ENCODE peak calls at places on chromosome 14, in ten cellular contexts. One of them, this sample, is unnamed.

GRCh38 chr14:104191409-104191997 is 53.1 kb downstream of the KIF26A start:
- DNase-seq in fibroblast of the aortic adventitia: no peak
- DNase-seq in suprapubic skin: no peak
- DNase-seq in choroid plexus epithelial cell: no peak
- DNase-seq in esophagus squamous epithelium: no peak
- DNase-seq in ovary: no peak
- DNase-seq in BE2C: no peak
- DNase-seq in bronchial epithelial cell: no peak
- DNase-seq in CD8-positive, alpha-beta T cell: no peak
- DNase-seq in HFF-Myc: no peak
- DNase-seq in this sample: no peak

GRCh38 chr14:58760121-58760520 is 122.4 kb downstream of the DACT1 start:
- DNase-seq in fibroblast of the aortic adventitia: no peak
- DNase-seq in suprapubic skin: no peak
- DNase-seq in choroid plexus epithelial cell: no peak
- DNase-seq in esophagus squamous epithelium: no peak
- DNase-seq in ovary: no peak
- DNase-seq in BE2C: no peak
- DNase-seq in bronchial epithelial cell: no peak
- DNase-seq in CD8-positive, alpha-beta T cell: no peak
- DNase-seq in HFF-Myc: no peak
- DNase-seq in this sample: no peak

GRCh38 chr14:85214471-85214870 is 315.5 kb upstream of the FLRT2 start:
- DNase-seq in fibroblast of the aortic adventitia: peak; percentile 11
- DNase-seq in suprapubic skin: no peak
- DNase-seq in choroid plexus epithelial cell: peak; percentile 79
- DNase-seq in esophagus squamous epithelium: no peak
- DNase-seq in ovary: no peak
- DNase-seq in BE2C: no peak
- DNase-seq in bronchial epithelial cell: peak; percentile 79
- DNase-seq in CD8-positive, alpha-beta T cell: no peak
- DNase-seq in HFF-Myc: no peak
- DNase-seq in this sample: peak; percentile 44

GRCh38 chr14:73097421-73097820 is 38.9 kb upstream of the PSEN1 start:
- DNase-seq in fibroblast of the aortic adventitia: no peak
- DNase-seq in suprapubic skin: no peak
- DNase-seq in choroid plexus epithelial cell: no peak
- DNase-seq in esophagus squamous epithelium: no peak
- DNase-seq in ovary: no peak
- DNase-seq in BE2C: no peak
- DNase-seq in bronchial epithelial cell: no peak
- DNase-seq in CD8-positive, alpha-beta T cell: no peak
- DNase-seq in HFF-Myc: no peak
- DNase-seq in this sample: no peak

GRCh38 chr14:72780771-72781170 is 113.1 kb downstream of the DPF3 start:
- DNase-seq in fibroblast of the aortic adventitia: peak; percentile 88
- DNase-seq in suprapubic skin: peak; percentile 21
- DNase-seq in choroid plexus epithelial cell: peak; percentile 80
- DNase-seq in esophagus squamous epithelium: no peak
- DNase-seq in ovary: no peak
- DNase-seq in BE2C: no peak
- DNase-seq in bronchial epithelial cell: no peak
- DNase-seq in CD8-positive, alpha-beta T cell: peak; percentile 5
- DNase-seq in HFF-Myc: no peak
- DNase-seq in this sample: no peak

GRCh38 chr14:21255385-21256101 is 13.7 kb downstream of the HNRNPC start:
- DNase-seq in fibroblast of the aortic adventitia: peak; percentile 38
- DNase-seq in suprapubic skin: no peak
- DNase-seq in choroid plexus epithelial cell: no peak
- DNase-seq in esophagus squamous epithelium: no peak
- DNase-seq in ovary: no peak
- DNase-seq in BE2C: no peak
- DNase-seq in bronchial epithelial cell: no peak
- DNase-seq in CD8-positive, alpha-beta T cell: no peak
- DNase-seq in HFF-Myc: no peak
- DNase-seq in this sample: no peak

GRCh38 chr14:45651906-45652305 is 398.9 kb upstream of the MIS18BP1 start:
- DNase-seq in fibroblast of the aortic adventitia: no peak
- DNase-seq in suprapubic skin: no peak
- DNase-seq in choroid plexus epithelial cell: peak; percentile 17
- DNase-seq in esophagus squamous epithelium: no peak
- DNase-seq in ovary: no peak
- DNase-seq in BE2C: no peak
- DNase-seq in bronchial epithelial cell: no peak
- DNase-seq in CD8-positive, alpha-beta T cell: no peak
- DNase-seq in HFF-Myc: no peak
- DNase-seq in this sample: no peak

GRCh38 chr14:92386637-92387036 is 63.7 kb downstream of the SLC24A4 start:
- DNase-seq in fibroblast of the aortic adventitia: no peak
- DNase-seq in suprapubic skin: no peak
- DNase-seq in choroid plexus epithelial cell: no peak
- DNase-seq in esophagus squamous epithelium: no peak
- DNase-seq in ovary: no peak
- DNase-seq in BE2C: no peak
- DNase-seq in bronchial epithelial cell: no peak
- DNase-seq in CD8-positive, alpha-beta T cell: no peak
- DNase-seq in HFF-Myc: no peak
- DNase-seq in this sample: no peak

GRCh38 chr14:102513899-102514772 is 4.6 kb upstream of the ANKRD9 start:
- DNase-seq in fibroblast of the aortic adventitia: no peak
- DNase-seq in suprapubic skin: no peak
- DNase-seq in choroid plexus epithelial cell: no peak
- DNase-seq in esophagus squamous epithelium: no peak
- DNase-seq in ovary: no peak
- DNase-seq in BE2C: no peak
- DNase-seq in bronchial epithelial cell: no peak
- DNase-seq in CD8-positive, alpha-beta T cell: no peak
- DNase-seq in HFF-Myc: no peak
- DNase-seq in this sample: no peak

GRCh38 chr14:56300495-56300894 is 182.3 kb downstream of the PELI2 start:
- DNase-seq in fibroblast of the aortic adventitia: peak; percentile 43
- DNase-seq in suprapubic skin: no peak
- DNase-seq in choroid plexus epithelial cell: peak; percentile 74
- DNase-seq in esophagus squamous epithelium: no peak
- DNase-seq in ovary: no peak
- DNase-seq in BE2C: no peak
- DNase-seq in bronchial epithelial cell: no peak
- DNase-seq in CD8-positive, alpha-beta T cell: no peak
- DNase-seq in HFF-Myc: no peak
- DNase-seq in this sample: no peak

GRCh38 chr14:52844262-52845060 is 53.1 kb upstream of the GNPNAT1 start:
- DNase-seq in fibroblast of the aortic adventitia: peak; percentile 51
- DNase-seq in suprapubic skin: no peak
- DNase-seq in choroid plexus epithelial cell: peak; percentile 40
- DNase-seq in esophagus squamous epithelium: no peak
- DNase-seq in ovary: no peak
- DNase-seq in BE2C: no peak
- DNase-seq in bronchial epithelial cell: no peak
- DNase-seq in CD8-positive, alpha-beta T cell: no peak
- DNase-seq in HFF-Myc: no peak
- DNase-seq in this sample: peak; percentile 31

GRCh38 chr14:68927956-68928675 is 51.0 kb downstream of the ACTN1 start:
- DNase-seq in fibroblast of the aortic adventitia: no peak
- DNase-seq in suprapubic skin: no peak
- DNase-seq in choroid plexus epithelial cell: no peak
- DNase-seq in esophagus squamous epithelium: no peak
- DNase-seq in ovary: no peak
- DNase-seq in BE2C: no peak
- DNase-seq in bronchial epithelial cell: no peak
- DNase-seq in CD8-positive, alpha-beta T cell: no peak
- DNase-seq in HFF-Myc: no peak
- DNase-seq in this sample: no peak
- TF ChIP-seq CTCF in fibroblast of the aortic adventitia: no peak
- TF ChIP-seq CTCF in suprapubic skin: no peak
- TF ChIP-seq CTCF in choroid plexus epithelial cell: no peak
- TF ChIP-seq CTCF in esophagus squamous epithelium: no peak
- TF ChIP-seq CTCF in ovary: no peak
- TF ChIP-seq CTCF in BE2C: no peak
- TF ChIP-seq CTCF in bronchial epithelial cell: no peak
- TF ChIP-seq CTCF in CD8-positive, alpha-beta T cell: no peak
- TF ChIP-seq CTCF in HFF-Myc: no peak
- TF ChIP-seq CTCF in this sample: no peak

GRCh38 chr14:69573841-69574265 is 818 bp downstream of the CCDC177 start:
- DNase-seq in fibroblast of the aortic adventitia: no peak
- DNase-seq in suprapubic skin: no peak
- DNase-seq in choroid plexus epithelial cell: no peak
- DNase-seq in esophagus squamous epithelium: no peak
- DNase-seq in ovary: peak; percentile 39
- DNase-seq in BE2C: peak; percentile 53
- DNase-seq in bronchial epithelial cell: no peak
- DNase-seq in CD8-positive, alpha-beta T cell: no peak
- DNase-seq in HFF-Myc: no peak
- DNase-seq in this sample: peak; percentile 10
- H3K4me3 ChIP-seq in fibroblast of the aortic adventitia: no peak overlapping the region
- H3K4me3 ChIP-seq in suprapubic skin: peak overlapping the region; percentile 55
- H3K4me3 ChIP-seq in choroid plexus epithelial cell: no peak overlapping the region
- H3K4me3 ChIP-seq in esophagus squamous epithelium: no peak overlapping the region
- H3K4me3 ChIP-seq in ovary: no peak overlapping the region
- H3K4me3 ChIP-seq in BE2C: peak overlapping the region; percentile 61
- H3K4me3 ChIP-seq in bronchial epithelial cell: no peak overlapping the region
- H3K4me3 ChIP-seq in CD8-positive, alpha-beta T cell: peak overlapping the region; percentile 61
- H3K4me3 ChIP-seq in HFF-Myc: no peak overlapping the region
- H3K4me3 ChIP-seq in this sample: no peak overlapping the region

GRCh38 chr14:39731912-39732311 is 299.7 kb upstream of the FBXO33 start:
- DNase-seq in fibroblast of the aortic adventitia: no peak
- DNase-seq in suprapubic skin: no peak
- DNase-seq in choroid plexus epithelial cell: no peak
- DNase-seq in esophagus squamous epithelium: no peak
- DNase-seq in ovary: no peak
- DNase-seq in BE2C: peak; percentile 33
- DNase-seq in bronchial epithelial cell: no peak
- DNase-seq in CD8-positive, alpha-beta T cell: no peak
- DNase-seq in HFF-Myc: no peak
- DNase-seq in this sample: no peak
- TF ChIP-seq CTCF in fibroblast of the aortic adventitia: no peak
- TF ChIP-seq CTCF in suprapubic skin: no peak
- TF ChIP-seq CTCF in choroid plexus epithelial cell: no peak
- TF ChIP-seq CTCF in esophagus squamous epithelium: no peak
- TF ChIP-seq CTCF in ovary: no peak
- TF ChIP-seq CTCF in BE2C: peak; percentile 53
- TF ChIP-seq CTCF in bronchial epithelial cell: no peak
- TF ChIP-seq CTCF in CD8-positive, alpha-beta T cell: no peak
- TF ChIP-seq CTCF in HFF-Myc: no peak
- TF ChIP-seq CTCF in this sample: no peak

DNA sequence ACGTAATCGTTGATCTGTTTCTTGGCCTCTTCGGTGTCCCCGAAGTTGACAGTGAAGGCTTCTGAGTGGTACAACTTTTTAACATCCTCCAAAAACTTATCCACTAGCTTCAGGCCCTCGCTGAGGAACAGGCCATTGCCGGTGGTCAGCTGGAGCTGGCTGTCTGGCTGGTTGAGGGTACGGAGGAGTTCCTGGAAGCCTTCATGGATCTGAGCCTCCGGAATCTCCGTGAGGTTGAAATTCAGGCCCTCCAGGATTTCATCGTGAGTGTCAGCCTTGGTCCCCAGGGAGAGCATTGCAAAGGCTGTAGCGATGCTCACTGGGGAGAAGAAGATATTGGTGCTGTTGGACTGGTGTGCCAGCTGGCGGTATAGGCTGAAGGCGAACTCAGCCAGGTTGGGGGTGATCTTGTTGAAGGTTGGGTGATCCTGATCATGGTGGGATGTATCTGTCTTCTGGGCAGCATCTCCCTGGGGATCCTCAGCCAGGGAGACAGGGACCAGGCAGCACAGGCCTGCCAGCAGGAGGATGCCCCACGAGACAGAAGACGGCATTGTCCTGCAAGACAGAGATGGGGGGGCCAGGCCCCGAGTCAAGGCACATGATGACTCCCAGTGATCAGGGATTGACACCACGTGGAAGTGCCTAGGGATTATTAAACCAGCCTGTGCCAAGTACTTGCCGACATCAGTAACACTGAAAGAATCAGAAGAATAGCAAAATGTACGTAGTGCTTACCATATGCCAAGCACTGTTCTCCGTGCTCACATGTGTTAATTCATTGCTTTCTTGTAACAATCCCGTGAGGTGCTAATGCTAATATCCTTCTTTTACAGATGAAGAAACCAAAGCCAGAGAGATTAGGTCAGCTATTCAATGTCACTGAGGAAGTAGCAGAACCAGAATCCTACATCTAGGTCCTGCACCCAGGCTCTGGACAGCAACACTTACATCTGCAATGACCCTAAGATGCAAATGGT is 5.4 kb downstream of the SERPINA1 start:
- DNase-seq in fibroblast of the aortic adventitia: no peak
- DNase-seq in suprapubic skin: no peak
- DNase-seq in choroid plexus epithelial cell: no peak
- DNase-seq in esophagus squamous epithelium: no peak
- DNase-seq in ovary: no peak
- DNase-seq in BE2C: no peak
- DNase-seq in bronchial epithelial cell: no peak
- DNase-seq in CD8-positive, alpha-beta T cell: no peak
- DNase-seq in HFF-Myc: no peak
- DNase-seq in this sample: no peak
- H3K4me3 ChIP-seq in fibroblast of the aortic adventitia: no peak overlapping the region
- H3K4me3 ChIP-seq in suprapubic skin: no peak overlapping the region
- H3K4me3 ChIP-seq in choroid plexus epithelial cell: no peak overlapping the region
- H3K4me3 ChIP-seq in esophagus squamous epithelium: no peak overlapping the region
- H3K4me3 ChIP-seq in ovary: no peak overlapping the region
- H3K4me3 ChIP-seq in BE2C: no peak overlapping the region
- H3K4me3 ChIP-seq in bronchial epithelial cell: no peak overlapping the region
- H3K4me3 ChIP-seq in CD8-positive, alpha-beta T cell: no peak overlapping the region
- H3K4me3 ChIP-seq in HFF-Myc: no peak overlapping the region
- H3K4me3 ChIP-seq in this sample: no peak overlapping the region